ENCODE peak calls at places on chromosomes 7 and 10, in eight cellular contexts. B is stomach, Z is A549, H is ovary, Q is transverse colon, X is H1, P is HepG2, I is K562. O is an unnamed sample.

GRCh38 chr10:95262763-95263518 is 27.9 kb downstream of the PDLIM1 start:
- DNase-seq in B (no peak), Z (no peak), H (no peak), Q (no peak), X (no peak), P (peak; percentile 81), I (no peak), O (no peak)

GRCh38 chr10:86703176-86703575 is 34.9 kb downstream of the LDB3 start:
- DNase-seq in B (no peak), Z (no peak), H (no peak), Q (no peak), X (no peak), P (no peak), I (no peak), O (no peak)

GRCh38 chr10:10755490-10755889 is 262.2 kb upstream of the CELF2 start:
- DNase-seq in B (no peak), Z (no peak), H (no peak), Q (no peak), X (no peak), P (no peak), I (no peak), O (no peak)

GRCh38 chr10:122492955-122493597 is 31.7 kb downstream of the HTRA1 start:
- DNase-seq in B (no peak), Z (no peak), H (peak; percentile 57), Q (no peak), X (no peak), P (no peak), I (no peak), O (peak; percentile 84)

GRCh38 chr7:122844191-122844988 is 41.9 kb downstream of the CADPS2 start:
- DNase-seq in B (no peak), Z (no peak), H (no peak), Q (no peak), X (no peak), P (peak; percentile 63), I (no peak), O (no peak)

GRCh38 chr10:30433286-30433778 is 652 bp upstream of the MAP3K8 start:
- DNase-seq in B (peak; percentile 80), Z (peak; percentile 90), H (peak; percentile 67), Q (peak; percentile 84), X (no peak), P (peak; percentile 77), I (peak; percentile 75), O (peak; percentile 92)

GRCh38 chr7:70728873-70729552 is 402.9 kb upstream of the GALNT17 start:
- DNase-seq in B (no peak), Z (no peak), H (no peak), Q (peak; percentile 51), X (peak; percentile 71), P (no peak), I (no peak), O (no peak)

GRCh38 chr10:30027057-30028005 is 32.1 kb downstream of the JCAD start:
- DNase-seq in B (peak; percentile 65), Z (peak; percentile 32), H (peak; percentile 28), Q (peak; percentile 68), X (peak; percentile 21), P (no peak), I (peak; percentile 51), O (peak; percentile 89)

GRCh38 chr7:39609462-39610149 is 13.8 kb upstream of the RALA start:
- DNase-seq in B (no peak), Z (no peak), H (no peak), Q (no peak), X (no peak), P (no peak), I (no peak), O (no peak)

GRCh38 chr10:78910886-78911285 is 157.9 kb upstream of the ZMIZ1 start:
- DNase-seq in B (no peak), Z (no peak), H (no peak), Q (no peak), X (no peak), P (no peak), I (no peak), O (peak; percentile 47)

GRCh38 chr7:81482600-81483186 is 287.2 kb downstream of the HGF start:
- DNase-seq in B (no peak), Z (peak; percentile 57), H (no peak), Q (no peak), X (no peak), P (peak; percentile 4), I (peak; percentile 21), O (no peak)

GRCh38 chr7:149209518-149210269 is 14.3 kb downstream of the ZNF282 start:
- DNase-seq in B (peak; percentile 31), Z (peak; percentile 74), H (no peak), Q (peak; percentile 45), X (peak; percentile 51), P (peak; percentile 44), I (peak; percentile 82), O (no peak)

GRCh38 chr10:86520871-86521619 is 547 bp downstream of the WAPL start:
- DNase-seq in B (peak; percentile 61), Z (peak; percentile 70), H (no peak), Q (peak; percentile 66), X (no peak), P (peak; percentile 40), I (peak; percentile 58), O (peak; percentile 76)

GRCh38 chr10:777913-778479 is 88.5 kb upstream of the DIP2C start:
- DNase-seq in B (peak; percentile 17), Z (no peak), H (no peak), Q (no peak), X (no peak), P (no peak), I (no peak), O (no peak)

GRCh38 chr7:7311001-7311400 is 128.7 kb downstream of the C1GALT1 start:
- DNase-seq in B (no peak), Z (no peak), H (no peak), Q (no peak), X (no peak), P (no peak), I (no peak), O (no peak)

GRCh38 chr7:129612112-129613015 is 844 bp downstream of the NRF1 start:
- DNase-seq in B (peak; percentile 50), Z (peak; percentile 46), H (peak; percentile 65), Q (peak; percentile 49), X (no peak), P (no peak), I (peak; percentile 66), O (peak; percentile 88)

GRCh38 chr10:14254368-14254767 is 76.4 kb downstream of the FRMD4A start:
- DNase-seq in B (no peak), Z (no peak), H (no peak), Q (no peak), X (no peak), P (no peak), I (no peak), O (no peak)

GRCh38 chr10:73875139-73875475 is 752 bp upstream of the CAMK2G start:
- DNase-seq in B (no peak), Z (no peak), H (no peak), Q (no peak), X (no peak), P (no peak), I (no peak), O (no peak)

GRCh38 chr10:132309879-132310591 is 2.3 kb upstream of the STK32C start:
- DNase-seq in B (no peak), Z (no peak), H (no peak), Q (no peak), X (no peak), P (no peak), I (no peak), O (peak; percentile 57)

GRCh38 chr10:69400936-69401335 is 15.8 kb downstream of the TACR2 start:
- DNase-seq in B (no peak), Z (no peak), H (no peak), Q (no peak), X (no peak), P (no peak), I (no peak), O (no peak)

DNA sequence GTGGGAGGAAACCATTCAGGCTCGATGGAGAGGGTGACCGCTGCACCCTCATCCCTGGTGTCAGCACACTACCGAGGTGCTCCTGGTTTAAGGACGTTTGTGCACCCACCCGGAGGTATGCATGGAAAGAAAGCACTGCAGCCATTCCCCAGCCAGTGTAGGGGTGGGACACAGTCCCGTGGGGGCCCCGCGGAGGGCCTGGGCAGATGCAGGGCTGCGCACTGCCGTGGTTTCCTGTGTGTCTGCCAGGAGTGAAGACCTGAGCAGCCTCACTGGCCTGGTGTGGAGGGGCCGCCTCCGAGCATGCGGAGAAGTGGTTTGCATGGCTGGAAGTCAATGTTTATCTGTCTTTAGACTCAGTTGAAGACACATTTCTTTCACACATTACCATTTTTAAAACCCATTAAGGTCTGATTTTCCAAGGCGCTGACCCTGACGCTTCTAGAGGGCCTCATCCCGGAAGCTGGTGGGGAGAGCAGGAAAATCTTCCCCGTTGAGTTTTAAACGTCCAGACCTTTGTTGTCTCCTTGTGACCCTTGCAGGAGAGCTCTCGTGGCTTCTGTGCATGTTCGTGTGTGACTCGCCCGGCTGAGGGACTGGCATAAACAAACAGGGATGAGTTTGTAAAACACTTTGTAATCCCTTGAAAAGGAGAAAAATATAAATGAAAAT is 188.1 kb downstream of the MGMT start:
- DNase-seq in B (no peak), Z (no peak), H (no peak), Q (no peak), X (no peak), P (no peak), I (no peak), O (no peak)
- TF ChIP-seq CTCF in B (no peak), Z (no peak), H (no peak), Q (no peak), X (no peak), P (no peak), I (no peak), O (no peak)

GRCh38 chr7:99579956-99580777 is 17.9 kb upstream of the TMEM225B start:
- DNase-seq in B (no peak), Z (no peak), H (peak; percentile 34), Q (peak; percentile 34), X (no peak), P (peak; percentile 6), I (no peak), O (no peak)
- TF ChIP-seq EP300 in B (no peak), Z (no peak), H (no peak), Q (no peak), X (no peak), P (no peak), I (no peak), O (no peak)

GRCh38 chr10:87818505-87819273 is 663 bp upstream of the ATAD1 start:
- DNase-seq in B (peak; percentile 31), Z (peak; percentile 64), H (no peak), Q (peak; percentile 54), X (no peak), P (no peak), I (peak; percentile 51), O (peak; percentile 56)
- TF ChIP-seq CTCF in B (no peak), Z (no peak), H (no peak), Q (no peak), X (no peak), P (peak; percentile 46), I (peak; percentile 16), O (no peak)

GRCh38 chr10:12208460-12208859 is 12.5 kb downstream of the CDC123 start:
- DNase-seq in B (no peak), Z (no peak), H (no peak), Q (no peak), X (no peak), P (no peak), I (peak; percentile 88), O (no peak)

GRCh38 chr10:12205082-12205481 is 9.1 kb downstream of the CDC123 start:
- DNase-seq in B (no peak), Z (no peak), H (no peak), Q (no peak), X (no peak), P (no peak), I (no peak), O (no peak)

GRCh38 chr10:12212454-12212853 is 16.5 kb downstream of the CDC123 start:
- DNase-seq in B (no peak), Z (no peak), H (no peak), Q (no peak), X (no peak), P (no peak), I (no peak), O (no peak)

GRCh38 chr10:12202230-12202629 is 6.2 kb downstream of the CDC123 start:
- DNase-seq in B (no peak), Z (no peak), H (no peak), Q (no peak), X (no peak), P (no peak), I (no peak), O (no peak)

GRCh38 chr10:12207114-12207513 is 11.1 kb downstream of the CDC123 start:
- DNase-seq in B (no peak), Z (no peak), H (no peak), Q (no peak), X (no peak), P (no peak), I (no peak), O (no peak)
- TF ChIP-seq EP300 in B (no peak), Z (no peak), H (no peak), Q (no peak), X (no peak), P (no peak), I (no peak), O (no peak)

O was measured in sigmoid colon.